ENCODE peak calls at places on chromosomes 4 and X, in four cellular contexts. M is suprapubic skin, I is upper lobe of left lung, B is stomach. P is an unnamed sample.

GRCh38 chr4:30833206-30833605 is 113.0 kb downstream of the PCDH7 start:
- DNase-seq in B (no peak), I (no peak), M (no peak), P (no peak)

GRCh38 chr4:8556341-8557150 is 23.6 kb upstream of the GPR78 start:
- DNase-seq in B (no peak), I (no peak), M (no peak), P (no peak)

GRCh38 chrX:130793966-130794365 is 109.0 kb downstream of the ENOX2 start:
- DNase-seq in B (no peak), I (no peak), M (no peak), P (no peak)

GRCh38 chr4:158914178-158914577 is 145.4 kb downstream of the FNIP2 start:
- DNase-seq in M (no peak), I (no peak), B (no peak), P (no peak)

GRCh38 chr4:124505211-124505610 is 207.3 kb downstream of the ANKRD50 start:
- DNase-seq in M (no peak), I (no peak), B (no peak), P (no peak)

GRCh38 chr4:116872941-116873340 is 212.4 kb downstream of the TRAM1L1 start:
- DNase-seq in M (no peak), I (no peak), B (no peak), P (no peak)

GRCh38 chrX:51024106-51024696 is 113.7 kb downstream of the BMP15 start:
- DNase-seq in I (no peak), B (no peak), M (no peak), P (no peak)

GRCh38 chr4:41212221-41213203 is 1.8 kb downstream of the APBB2 start:
- DNase-seq in B (peak; percentile 47), I (peak; percentile 55), M (no peak), P (no peak)

GRCh38 chrX:125090046-125090445 is 229.6 kb upstream of the TEX13C start:
- DNase-seq in I (no peak), B (no peak), M (no peak), P (no peak)

GRCh38 chr4:162229670-162230069 is 65.9 kb upstream of the FSTL5 start:
- DNase-seq in B (no peak), M (no peak), I (no peak), P (no peak)

GRCh38 chrX:104902070-104902469 is 318.4 kb downstream of the TEX13A start:
- DNase-seq in B (no peak), M (no peak), I (no peak), P (no peak)

GRCh38 chr4:145626623-145626982 is 7.4 kb downstream of the MMAA start:
- DNase-seq in I (no peak), B (no peak), M (no peak), P (no peak)

GRCh38 chrX:53049127-53049517 is 533 bp downstream of the GPR173 start:
- DNase-seq in B (no peak), I (no peak), M (no peak), P (no peak)

GRCh38 chr4:187183351-187183750 is 459.7 kb upstream of the FAT1 start:
- DNase-seq in I (no peak), M (no peak), B (no peak), P (no peak)

GRCh38 chr4:183858011-183858615 is 47.0 kb upstream of the STOX2 start:
- DNase-seq in B (no peak), M (no peak), I (no peak), P (no peak)

GRCh38 chrX:120790118-120790517 is 85.5 kb downstream of the CT47B1 start:
- DNase-seq in I (no peak), B (peak; percentile 36), M (no peak), P (no peak)

GRCh38 chrX:116272328-116272727 is 101.8 kb downstream of the AGTR2 start:
- DNase-seq in I (no peak), B (no peak), M (no peak), P (no peak)

GRCh38 chrX:56764975-56765791 is 36.1 kb downstream of the NBDY start:
- DNase-seq in M (peak; percentile 60), I (peak; percentile 20), B (no peak), P (peak; percentile 61)

GRCh38 chrX:132933170-132933569 is 25.3 kb downstream of the HS6ST2 start:
- DNase-seq in I (no peak), M (no peak), B (no peak), P (no peak)

GRCh38 chrX:48107717-48108116 is 22.7 kb upstream of the SPACA5B start:
- DNase-seq in I (no peak), B (no peak), M (no peak), P (no peak)

GRCh38 chrX:9144643-9145290 is 110.8 kb upstream of the FAM9B start:
- DNase-seq in M (no peak), I (no peak), B (no peak), P (no peak)

GRCh38 chrX:11446951-11447350 is 153.7 kb downstream of the AMELX start:
- DNase-seq in M (no peak), I (no peak), B (no peak), P (no peak)

GRCh38 chr4:41399191-41399590 is 138.8 kb upstream of the LIMCH1 start:
- DNase-seq in B (no peak), I (no peak), M (no peak), P (no peak)

GRCh38 chr4:158211288-158211687 is 1.0 kb downstream of the TMEM144 start:
- DNase-seq in I (no peak), B (peak; percentile 28), M (no peak), P (no peak)

GRCh38 chr4:81031389-81032173 is 1.1 kb downstream of the BMP3 start:
- DNase-seq in B (no peak), I (peak; percentile 25), M (no peak), P (no peak)

GRCh38 chrX:136170109-136170800 is 22.9 kb downstream of the FHL1 start:
- DNase-seq in I (no peak), M (no peak), B (no peak), P (no peak)
- H3K27ac ChIP-seq in I (peak overlapping the region; percentile 71), M (peak overlapping the region; percentile 74), B (peak overlapping the region; percentile 7), P (peak overlapping the region; percentile 66)

GRCh38 chr4:1196421-1197183 is 24.2 kb upstream of the SPON2 start:
- DNase-seq in I (no peak), B (peak; percentile 19), M (no peak), P (peak; percentile 85)
- TF ChIP-seq POLR2AphosphoS5 in I (no peak), B (no peak), M (no peak), P (no peak)

GRCh38 chr4:82839624-82840023 is 41.0 kb upstream of the SCD5 start:
- DNase-seq in B (no peak), M (no peak), I (no peak), P (no peak)

DNA sequence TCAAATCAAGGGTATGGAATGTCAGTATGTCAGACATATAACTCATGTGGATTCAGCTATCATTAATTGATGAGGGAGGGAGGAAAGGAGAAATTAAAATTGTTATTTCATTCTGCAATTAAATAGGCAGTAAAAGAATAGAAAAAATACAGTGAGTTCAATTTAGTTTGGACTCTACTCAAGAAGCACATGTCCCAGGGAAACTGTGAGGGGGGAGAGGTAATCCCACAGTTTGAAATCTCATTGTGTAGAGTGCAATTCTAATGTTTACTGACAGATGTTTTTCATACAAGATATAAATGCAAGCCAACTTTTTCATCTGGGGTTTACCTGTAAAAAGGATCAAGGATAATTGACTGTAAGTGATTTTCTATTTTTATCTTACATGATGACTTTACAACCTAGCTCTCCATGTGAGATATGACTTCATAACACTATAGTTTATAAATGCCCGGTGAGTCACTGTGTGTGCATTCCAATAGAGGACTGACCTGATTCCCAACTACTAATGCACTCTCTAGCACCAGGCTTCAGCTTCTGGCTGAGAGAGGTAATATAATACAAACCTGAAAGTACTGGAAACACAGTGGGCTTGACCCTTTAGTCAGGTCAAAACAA is 35.2 kb upstream of the SCD5 start:
- DNase-seq in B (no peak), I (no peak), M (no peak), P (no peak)
- H3K27ac ChIP-seq in B (no peak overlapping the region), I (no peak overlapping the region), M (no peak overlapping the region), P (no peak overlapping the region)

DNA sequence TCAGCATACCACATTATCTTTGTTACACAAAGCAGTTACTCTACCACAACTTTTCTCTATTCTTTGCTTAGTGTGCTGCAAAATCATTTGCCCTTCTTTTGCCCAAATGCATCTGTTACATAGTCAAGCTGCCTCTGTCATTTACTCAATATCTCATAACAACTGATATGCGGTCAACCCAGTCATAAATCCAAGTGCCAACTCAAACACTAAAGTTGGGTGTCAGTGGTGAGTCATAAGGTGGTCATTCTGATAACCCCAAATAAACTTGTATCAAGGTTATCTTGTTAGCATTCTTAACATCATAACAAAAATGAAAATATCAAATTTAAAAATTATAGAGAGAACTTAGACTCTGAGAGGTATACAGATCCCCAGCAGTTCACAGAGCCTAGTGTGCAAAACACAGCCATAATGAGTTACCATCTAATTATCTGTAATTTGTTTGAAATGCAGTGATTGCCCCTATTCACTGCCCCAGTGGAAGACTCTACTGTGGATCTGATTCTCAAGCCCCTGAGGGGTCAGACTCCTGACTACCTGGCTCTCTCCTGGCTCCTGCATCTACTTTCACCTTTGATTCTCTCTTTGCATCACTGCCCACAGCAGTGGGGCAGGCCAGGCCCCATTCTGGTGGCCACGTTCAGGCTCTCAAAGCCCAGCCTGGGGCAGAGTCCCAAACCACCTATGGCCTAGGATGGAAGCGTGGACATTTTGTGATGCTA is 29.2 kb downstream of the TBC1D9 start:
- DNase-seq in B (no peak), I (no peak), M (no peak), P (no peak)
- TF ChIP-seq POLR2AphosphoS5 in B (peak; percentile 61), I (no peak), M (no peak), P (no peak)

GRCh38 chrX:136819026-136819425 is 38.3 kb upstream of the ARHGEF6 start:
- DNase-seq in B (no peak), I (no peak), M (no peak), P (no peak)
- H3K27ac ChIP-seq in B (no peak overlapping the region), I (no peak overlapping the region), M (no peak overlapping the region), P (no peak overlapping the region)

DNA sequence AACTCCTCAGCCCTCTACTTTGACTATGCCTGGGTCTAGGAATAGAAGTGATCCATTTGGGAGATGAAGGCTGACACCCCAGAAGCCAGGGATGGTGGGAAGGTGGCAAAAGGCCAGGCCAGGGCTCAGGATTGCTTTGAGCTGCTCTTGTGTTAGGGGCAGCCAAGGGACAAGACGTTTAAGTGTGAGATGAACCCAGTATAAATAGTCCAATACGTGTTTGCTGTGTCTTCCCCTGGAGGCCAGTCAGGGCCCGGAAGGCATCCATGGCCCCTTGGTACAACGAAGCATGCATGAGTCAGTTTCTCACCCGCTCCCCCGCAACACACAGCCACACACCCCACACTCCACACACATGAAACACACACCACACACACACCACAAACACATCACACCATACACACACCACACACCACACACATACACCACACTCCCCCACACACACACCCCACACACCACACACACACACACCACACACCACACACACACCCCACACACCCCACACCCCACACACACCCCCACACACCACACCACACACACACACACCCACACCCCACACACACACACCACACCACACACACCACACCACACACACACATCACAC is 5.0 kb downstream of the STARD8 start:
- DNase-seq in I (no peak), M (no peak), B (no peak), P (no peak)
- TF ChIP-seq POLR2AphosphoS5 in I (no peak), M (no peak), B (no peak), P (no peak)

GRCh38 chr4:109578846-109579245 is 18.8 kb downstream of the MCUB start:
- DNase-seq in I (no peak), M (no peak), B (no peak), P (no peak)
- H3K27ac ChIP-seq in I (no peak overlapping the region), M (no peak overlapping the region), B (no peak overlapping the region), P (no peak overlapping the region)

GRCh38 chr4:3082915-3083515 is 8.5 kb downstream of the HTT start:
- DNase-seq in I (no peak), M (no peak), B (no peak), P (no peak)
- TF ChIP-seq POLR2AphosphoS5 in I (no peak), M (no peak), B (no peak), P (no peak)